ENCODE peak calls at places on chromosomes 16 and 17, in ten cellular contexts. One of them, this sample, is unnamed.
A peak's percentile ranks its signal among the peaks of the same experiment; 100 is the strongest.

GRCh38 chr16:72536673-72537435 is 364.9 kb upstream of the PMFBP1 start:
- DNase-seq in A172: peak; percentile 8
- DNase-seq in fibroblast of villous mesenchyme: peak; percentile 52
- DNase-seq in NCI-H460: no peak
- DNase-seq in neural progenitor cell: no peak
- DNase-seq in mesendoderm: no peak
- DNase-seq in astrocyte of the spinal cord: peak; percentile 64
- DNase-seq in naive thymus-derived CD8-positive, alpha-beta T cell: no peak
- DNase-seq in NCI-H146: no peak
- DNase-seq in stimulated activated CD8-positive, alpha-beta memory T cell treated with anti-CD3 and anti-CD28 coated beads, Interleukin-7, amount 100 ng/mL, for 1 hour: no peak
- DNase-seq in this sample: no peak

GRCh38 chr17:80163315-80163714 is 6.5 kb upstream of the CARD14 start:
- DNase-seq in astrocyte of the spinal cord: no peak
- DNase-seq in mesendoderm: no peak
- DNase-seq in fibroblast of villous mesenchyme: no peak
- DNase-seq in NCI-H460: no peak
- DNase-seq in naive thymus-derived CD8-positive, alpha-beta T cell: no peak
- DNase-seq in stimulated activated CD8-positive, alpha-beta memory T cell treated with anti-CD3 and anti-CD28 coated beads, Interleukin-7, amount 100 ng/mL, for 1 hour: no peak
- DNase-seq in neural progenitor cell: no peak
- DNase-seq in NCI-H146: no peak
- DNase-seq in A172: no peak
- DNase-seq in this sample: no peak

GRCh38 chr17:29349409-29349808 is 40.8 kb upstream of the TAOK1 start:
- DNase-seq in neural progenitor cell: no peak
- DNase-seq in naive thymus-derived CD8-positive, alpha-beta T cell: no peak
- DNase-seq in A172: no peak
- DNase-seq in NCI-H146: no peak
- DNase-seq in fibroblast of villous mesenchyme: peak; percentile 21
- DNase-seq in astrocyte of the spinal cord: no peak
- DNase-seq in mesendoderm: no peak
- DNase-seq in stimulated activated CD8-positive, alpha-beta memory T cell treated with anti-CD3 and anti-CD28 coated beads, Interleukin-7, amount 100 ng/mL, for 1 hour: no peak
- DNase-seq in NCI-H460: no peak
- DNase-seq in this sample: no peak

GRCh38 chr17:43599046-43599395 is 52.9 kb upstream of the ETV4 start:
- DNase-seq in mesendoderm: peak; percentile 26
- DNase-seq in fibroblast of villous mesenchyme: no peak
- DNase-seq in stimulated activated CD8-positive, alpha-beta memory T cell treated with anti-CD3 and anti-CD28 coated beads, Interleukin-7, amount 100 ng/mL, for 1 hour: no peak
- DNase-seq in naive thymus-derived CD8-positive, alpha-beta T cell: no peak
- DNase-seq in A172: no peak
- DNase-seq in NCI-H146: no peak
- DNase-seq in neural progenitor cell: no peak
- DNase-seq in NCI-H460: no peak
- DNase-seq in astrocyte of the spinal cord: no peak
- DNase-seq in this sample: no peak

GRCh38 chr17:39144414-39144813 is 7.0 kb downstream of the PLXDC1 start:
- DNase-seq in fibroblast of villous mesenchyme: peak; percentile 39
- DNase-seq in stimulated activated CD8-positive, alpha-beta memory T cell treated with anti-CD3 and anti-CD28 coated beads, Interleukin-7, amount 100 ng/mL, for 1 hour: no peak
- DNase-seq in astrocyte of the spinal cord: peak; percentile 85
- DNase-seq in A172: peak; percentile 77
- DNase-seq in NCI-H460: no peak
- DNase-seq in naive thymus-derived CD8-positive, alpha-beta T cell: no peak
- DNase-seq in neural progenitor cell: no peak
- DNase-seq in mesendoderm: no peak
- DNase-seq in NCI-H146: no peak
- DNase-seq in this sample: no peak

GRCh38 chr17:58364270-58364942 is 12.4 kb upstream of the SUPT4H1 start:
- DNase-seq in mesendoderm: peak; percentile 43
- DNase-seq in naive thymus-derived CD8-positive, alpha-beta T cell: no peak
- DNase-seq in astrocyte of the spinal cord: no peak
- DNase-seq in NCI-H460: no peak
- DNase-seq in NCI-H146: no peak
- DNase-seq in neural progenitor cell: peak; percentile 21
- DNase-seq in fibroblast of villous mesenchyme: no peak
- DNase-seq in A172: no peak
- DNase-seq in stimulated activated CD8-positive, alpha-beta memory T cell treated with anti-CD3 and anti-CD28 coated beads, Interleukin-7, amount 100 ng/mL, for 1 hour: no peak
- DNase-seq in this sample: no peak

GRCh38 chr17:14004927-14005630 is 64.2 kb upstream of the COX10 start:
- DNase-seq in neural progenitor cell: no peak
- DNase-seq in A172: no peak
- DNase-seq in NCI-H146: no peak
- DNase-seq in stimulated activated CD8-positive, alpha-beta memory T cell treated with anti-CD3 and anti-CD28 coated beads, Interleukin-7, amount 100 ng/mL, for 1 hour: no peak
- DNase-seq in naive thymus-derived CD8-positive, alpha-beta T cell: no peak
- DNase-seq in astrocyte of the spinal cord: no peak
- DNase-seq in NCI-H460: no peak
- DNase-seq in mesendoderm: no peak
- DNase-seq in fibroblast of villous mesenchyme: no peak
- DNase-seq in this sample: no peak

GRCh38 chr16:66927012-66927436 is 1.7 kb upstream of the RRAD start:
- DNase-seq in stimulated activated CD8-positive, alpha-beta memory T cell treated with anti-CD3 and anti-CD28 coated beads, Interleukin-7, amount 100 ng/mL, for 1 hour: no peak
- DNase-seq in NCI-H146: peak; percentile 9
- DNase-seq in naive thymus-derived CD8-positive, alpha-beta T cell: no peak
- DNase-seq in mesendoderm: peak; percentile 87
- DNase-seq in NCI-H460: no peak
- DNase-seq in A172: peak; percentile 98
- DNase-seq in neural progenitor cell: no peak
- DNase-seq in astrocyte of the spinal cord: peak; percentile 90
- DNase-seq in fibroblast of villous mesenchyme: peak; percentile 84
- DNase-seq in this sample: no peak

GRCh38 chr17:82400830-82401229 is 17.3 kb upstream of the HEXD start:
- DNase-seq in stimulated activated CD8-positive, alpha-beta memory T cell treated with anti-CD3 and anti-CD28 coated beads, Interleukin-7, amount 100 ng/mL, for 1 hour: peak; percentile 12
- DNase-seq in astrocyte of the spinal cord: no peak
- DNase-seq in neural progenitor cell: no peak
- DNase-seq in A172: no peak
- DNase-seq in NCI-H460: no peak
- DNase-seq in mesendoderm: no peak
- DNase-seq in fibroblast of villous mesenchyme: no peak
- DNase-seq in naive thymus-derived CD8-positive, alpha-beta T cell: no peak
- DNase-seq in NCI-H146: no peak
- DNase-seq in this sample: no peak

GRCh38 chr16:88740727-88741055 is 34.4 kb downstream of the CTU2 start:
- DNase-seq in astrocyte of the spinal cord: no peak
- DNase-seq in naive thymus-derived CD8-positive, alpha-beta T cell: no peak
- DNase-seq in A172: no peak
- DNase-seq in fibroblast of villous mesenchyme: no peak
- DNase-seq in NCI-H146: no peak
- DNase-seq in stimulated activated CD8-positive, alpha-beta memory T cell treated with anti-CD3 and anti-CD28 coated beads, Interleukin-7, amount 100 ng/mL, for 1 hour: no peak
- DNase-seq in mesendoderm: no peak
- DNase-seq in NCI-H460: no peak
- DNase-seq in neural progenitor cell: no peak
- DNase-seq in this sample: no peak

This sample was measured in LNCaP clone FGC.